ENCODE peak calls at places on chromosomes 12 and 14, in seven cellular contexts. M, F, W, R, D, U and K are unnamed samples.

GRCh38 chr12:56151672-56152131 is 685 bp upstream of the MYL6B start:
- DNase-seq in M (no peak), F (peak; percentile 77), W (no peak), R (peak; percentile 83), D (no peak), U (peak; percentile 79), K (peak; percentile 84)

GRCh38 chr12:72828662-72829324 is 556.6 kb downstream of the TRHDE start:
- DNase-seq in M (no peak), F (no peak), W (no peak), R (no peak), D (no peak), U (no peak), K (peak; percentile 44)

GRCh38 chr12:14238224-14238792 is 127.2 kb upstream of the ATF7IP start:
- DNase-seq in M (peak; percentile 55), F (no peak), W (no peak), R (no peak), D (peak; percentile 41), U (peak; percentile 57), K (peak; percentile 20)

GRCh38 chr12:678747-679712 is 15.8 kb upstream of the NINJ2 start:
- DNase-seq in M (no peak), F (no peak), W (no peak), R (no peak), D (no peak), U (no peak), K (no peak)

GRCh38 chr12:28457785-28458184 is 267.5 kb downstream of the CCDC91 start:
- DNase-seq in M (no peak), F (no peak), W (no peak), R (no peak), D (peak; percentile 32), U (no peak), K (no peak)

GRCh38 chr14:90675399-90675798 is 140.8 kb downstream of the TTC7B start:
- DNase-seq in M (peak; percentile 75), F (no peak), W (no peak), R (no peak), D (peak; percentile 54), U (no peak), K (no peak)

GRCh38 chr12:6697584-6698351 is 2.8 kb downstream of the PIANP start:
- DNase-seq in M (peak; percentile 64), F (peak; percentile 60), W (peak; percentile 21), R (peak; percentile 84), D (peak; percentile 80), U (peak; percentile 67), K (peak; percentile 88)

GRCh38 chr14:57835751-57836150 is 30.1 kb downstream of the SLC35F4 start:
- DNase-seq in M (no peak), F (no peak), W (no peak), R (no peak), D (no peak), U (no peak), K (peak; percentile 8)

GRCh38 chr12:85951823-85952222 is 77.7 kb downstream of the NTS start:
- DNase-seq in M (peak; percentile 5), F (no peak), W (no peak), R (no peak), D (peak; percentile 24), U (no peak), K (peak; percentile 56)

GRCh38 chr12:57898308-57898970 is 42.9 kb upstream of the ATP23 start:
- DNase-seq in M (peak; percentile 5), F (no peak), W (no peak), R (no peak), D (no peak), U (no peak), K (no peak)

GRCh38 chr12:124699878-124700277 is 132.5 kb upstream of the NCOR2 start:
- DNase-seq in M (no peak), F (no peak), W (no peak), R (peak; percentile 29), D (no peak), U (no peak), K (no peak)

GRCh38 chr14:34711169-34711568 is 3.2 kb downstream of the CFL2 start:
- DNase-seq in M (peak; percentile 94), F (no peak), W (no peak), R (no peak), D (peak; percentile 91), U (peak; percentile 79), K (no peak)

GRCh38 chr12:48221645-48222044 is 18.6 kb upstream of the OR10AD1 start:
- DNase-seq in M (no peak), F (no peak), W (no peak), R (no peak), D (no peak), U (no peak), K (no peak)

GRCh38 chr14:21231020-21231652 is 38.1 kb downstream of the HNRNPC start:
- DNase-seq in M (no peak), F (no peak), W (no peak), R (no peak), D (no peak), U (no peak), K (no peak)

GRCh38 chr14:53156238-53156637 is 3.1 kb upstream of the DDHD1 start:
- DNase-seq in M (no peak), F (no peak), W (no peak), R (no peak), D (no peak), U (no peak), K (no peak)

GRCh38 chr14:88842414-88842813 is 18.0 kb downstream of the TTC8 start:
- DNase-seq in M (no peak), F (no peak), W (no peak), R (no peak), D (no peak), U (no peak), K (no peak)

GRCh38 chr12:98198261-98198982 is 317.0 kb upstream of the TMPO start:
- DNase-seq in M (no peak), F (no peak), W (no peak), R (no peak), D (no peak), U (no peak), K (peak; percentile 32)

GRCh38 chr14:68140111-68140741 is 320.6 kb downstream of the RAD51B start:
- DNase-seq in M (peak; percentile 99), F (no peak), W (peak; percentile 37), R (no peak), D (peak; percentile 98), U (peak; percentile 91), K (peak; percentile 95)

GRCh38 chr14:67449096-67449495 is 37.1 kb upstream of the PLEK2 start:
- DNase-seq in M (no peak), F (no peak), W (no peak), R (no peak), D (no peak), U (peak; percentile 2), K (no peak)

GRCh38 chr12:2631613-2632350 is 163.0 kb upstream of the FKBP4 start:
- DNase-seq in M (no peak), F (no peak), W (no peak), R (no peak), D (no peak), U (peak; percentile 60), K (no peak)

GRCh38 chr12:109764776-109765492 is 51.3 kb downstream of the FAM222A start:
- DNase-seq in M (no peak), F (peak; percentile 37), W (no peak), R (peak; percentile 28), D (no peak), U (no peak), K (no peak)

GRCh38 chr14:20836668-20837338 is 34.2 kb upstream of the RNASE1 start:
- DNase-seq in M (peak; percentile 18), F (no peak), W (no peak), R (peak; percentile 61), D (no peak), U (peak; percentile 38), K (peak; percentile 85)

GRCh38 chr14:60116181-60116580 is 24.5 kb downstream of the PCNX4 start:
- DNase-seq in M (peak; percentile 26), F (no peak), W (no peak), R (no peak), D (peak; percentile 75), U (no peak), K (no peak)

GRCh38 chr12:12822886-12823285 is 9.7 kb downstream of the DDX47 start:
- DNase-seq in M (peak; percentile 47), F (no peak), W (no peak), R (no peak), D (no peak), U (no peak), K (no peak)

GRCh38 chr12:107474639-107475539 is 210.7 kb upstream of the PWP1 start:
- DNase-seq in M (peak; percentile 15), F (no peak), W (no peak), R (no peak), D (no peak), U (no peak), K (no peak)

GRCh38 chr12:131499864-131500190 is 211.1 kb upstream of the SFSWAP start:
- DNase-seq in M (no peak), F (no peak), W (no peak), R (no peak), D (no peak), U (no peak), K (no peak)

GRCh38 chr14:76502638-76503037 is 126.7 kb downstream of the ESRRB start:
- DNase-seq in M (no peak), F (no peak), W (no peak), R (no peak), D (no peak), U (peak; percentile 20), K (peak; percentile 55)
- H2BK120ac ChIP-seq in M (no peak overlapping the region), F (no peak overlapping the region), W (no peak overlapping the region), R (no peak overlapping the region), D (no peak overlapping the region), U (no peak overlapping the region), K (no peak overlapping the region)

DNA sequence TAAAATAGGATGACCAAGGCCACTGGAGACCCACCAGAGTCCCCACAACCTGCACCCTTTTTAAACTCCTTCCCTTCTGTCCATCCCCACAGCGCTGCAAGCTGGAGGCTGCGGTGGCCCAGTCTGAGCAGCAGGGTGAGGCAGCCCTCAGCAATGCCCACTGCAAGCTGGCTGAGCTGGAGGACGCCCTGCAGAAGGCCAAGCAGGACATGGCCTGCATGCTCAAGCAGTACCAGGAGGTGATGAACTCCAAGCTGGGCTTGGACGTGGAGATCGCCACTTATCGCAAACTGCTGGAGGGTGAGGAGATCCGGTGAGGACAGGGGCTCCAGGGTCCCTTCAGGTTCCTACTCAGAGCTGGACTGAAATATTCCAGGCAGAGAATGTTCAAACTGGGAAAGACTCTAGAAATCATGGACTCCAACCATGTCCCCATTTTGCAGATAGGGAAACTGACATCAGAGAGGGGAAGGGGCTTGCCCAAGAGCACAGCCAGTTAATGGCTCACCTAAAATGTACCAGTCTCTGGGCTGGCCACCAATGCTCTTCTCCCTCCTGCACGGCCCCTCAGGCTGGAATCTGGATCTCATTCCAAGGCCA is 17.2 kb downstream of the KRT85 start:
- DNase-seq in M (no peak), F (no peak), W (no peak), R (no peak), D (no peak), U (no peak), K (no peak)
- H3K27me3 ChIP-seq in M (peaks cover 63% of the 10 kb centered on the region), F (no peaks in the 10 kb centered on the region), W (peaks cover 2% of the 10 kb centered on the region), R (no peaks in the 10 kb centered on the region), D (peaks cover 93% of the 10 kb centered on the region), U (no peaks in the 10 kb centered on the region), K (no peaks in the 10 kb centered on the region)

GRCh38 chr12:96510306-96510764 is 21.0 kb downstream of the CFAP54 start:
- DNase-seq in M (peak; percentile 45), F (no peak), W (no peak), R (no peak), D (no peak), U (peak; percentile 37), K (no peak)
- H3K27ac ChIP-seq in M (no peak overlapping the region), F (no peak overlapping the region), W (no peak overlapping the region), R (no peak overlapping the region), D (no peak overlapping the region), U (no peak overlapping the region), K (no peak overlapping the region)

DNA sequence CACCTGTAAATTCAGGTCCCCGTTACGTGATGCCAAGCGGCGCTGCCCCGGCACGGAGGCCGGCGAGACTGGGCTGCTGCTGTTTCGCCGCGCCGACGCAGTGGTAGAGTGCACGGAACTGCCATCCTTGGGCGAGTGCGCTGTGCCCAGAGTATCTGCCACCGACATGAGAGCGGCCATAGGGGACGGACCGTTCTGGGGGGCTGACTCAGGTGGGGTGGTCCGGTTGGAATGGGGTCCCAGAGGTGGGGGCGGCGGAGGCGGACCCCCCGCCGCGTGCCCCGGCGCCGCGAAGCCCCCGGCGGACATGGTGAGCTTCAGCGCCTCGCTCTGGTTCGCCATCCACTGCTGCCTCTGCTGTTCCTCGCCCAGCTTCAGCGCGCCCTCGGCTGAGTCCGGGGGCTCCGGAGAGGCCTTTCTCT is 2.8 kb downstream of the IRF2BPL start:
- DNase-seq in M (no peak), F (no peak), W (no peak), R (no peak), D (no peak), U (peak; percentile 42), K (no peak)
- H2BK120ac ChIP-seq in M (peak overlapping the region; percentile 66), F (no peak overlapping the region), W (peak overlapping the region; percentile 73), R (peak overlapping the region; percentile 44), D (peak overlapping the region; percentile 100), U (peak overlapping the region; percentile 93), K (peak overlapping the region; percentile 15)